ENCODE peak calls at places on chromosome 13, in six cellular contexts. U is RWPE1, G is heart left ventricle, T is uterus, N is left ventricle myocardium inferior, Z is tibial artery. L is an unnamed sample.

GRCh38 chr13:20610006-20610405 is 43.0 kb downstream of the IFT88 start:
- DNase-seq in U (no peak), G (no peak), T (no peak), N (no peak), Z (no peak), L (no peak)

GRCh38 chr13:34179481-34179880 is 361.5 kb downstream of the RFC3 start:
- DNase-seq in U (no peak), G (no peak), T (no peak), N (no peak), Z (no peak), L (no peak)

GRCh38 chr13:100652510-100652909 is 22.1 kb downstream of the TMTC4 start:
- DNase-seq in U (no peak), G (no peak), T (no peak), N (no peak), Z (no peak), L (no peak)

GRCh38 chr13:75636339-75637095 is 387 bp downstream of the LMO7 start:
- DNase-seq in U (peak), G (no peak), T (peak), N (peak), Z (peak), L (peak)

GRCh38 chr13:98503175-98504028 is 73.5 kb downstream of the STK24 start:
- DNase-seq in U (no peak), G (no peak), T (no peak), N (no peak), Z (peak), L (no peak)

GRCh38 chr13:46354143-46355087 is 32.6 kb downstream of the RUBCNL start:
- DNase-seq in U (peak), G (no peak), T (no peak), N (no peak), Z (no peak), L (no peak)

GRCh38 chr13:31556376-31556775 is 182.9 kb upstream of the RXFP2 start:
- DNase-seq in U (no peak), G (no peak), T (no peak), N (no peak), Z (no peak), L (no peak)

GRCh38 chr13:31767175-31767900 is 28.0 kb downstream of the RXFP2 start:
- DNase-seq in U (peak), G (no peak), T (no peak), N (no peak), Z (no peak), L (no peak)

GRCh38 chr13:40494513-40494912 is 171.9 kb downstream of the FOXO1 start:
- DNase-seq in U (no peak), G (no peak), T (no peak), N (no peak), Z (no peak), L (no peak)

GRCh38 chr13:63044617-63045016 is 1629.0 kb upstream of the PCDH20 start:
- DNase-seq in U (no peak), G (no peak), T (no peak), N (no peak), Z (no peak), L (no peak)

GRCh38 chr13:66780814-66781213 is 449.3 kb downstream of the PCDH9 start:
- DNase-seq in U (peak), G (no peak), T (no peak), N (no peak), Z (no peak), L (no peak)

GRCh38 chr13:24148414-24149305 is 11.9 kb upstream of the SPATA13 start:
- DNase-seq in U (peak), G (no peak), T (no peak), N (no peak), Z (no peak), L (no peak)

GRCh38 chr13:99215466-99215865 is 14.8 kb downstream of the UBAC2 start:
- DNase-seq in U (no peak), G (no peak), T (no peak), N (no peak), Z (no peak), L (no peak)

GRCh38 chr13:95382906-95383305 is 81.7 kb upstream of the ABCC4 start:
- DNase-seq in U (no peak), G (no peak), T (no peak), N (no peak), Z (no peak), L (no peak)

GRCh38 chr13:100646030-100646673 is 28.4 kb downstream of the TMTC4 start:
- DNase-seq in U (peak), G (no peak), T (no peak), N (no peak), Z (no peak), L (no peak)

GRCh38 chr13:73849292-73849691 is 284.9 kb downstream of the KLF12 start:
- DNase-seq in U (peak), G (no peak), T (no peak), N (no peak), Z (no peak), L (no peak)

GRCh38 chr13:93420887-93421286 is 194.3 kb downstream of the GPC6 start:
- DNase-seq in U (no peak), G (no peak), T (no peak), N (no peak), Z (no peak), L (no peak)

GRCh38 chr13:41565221-41565620 is 107.9 kb downstream of the RGCC start:
- DNase-seq in U (no peak), G (no peak), T (no peak), N (no peak), Z (no peak), L (no peak)

GRCh38 chr13:31631071-31631470 is 108.3 kb upstream of the RXFP2 start:
- DNase-seq in U (no peak), G (no peak), T (no peak), N (no peak), Z (no peak), L (no peak)

GRCh38 chr13:40148103-40148502 is 492.6 kb downstream of the COG6 start:
- DNase-seq in U (no peak), G (no peak), T (no peak), N (no peak), Z (no peak), L (no peak)

GRCh38 chr13:71770710-71771109 is 96.3 kb downstream of the DACH1 start:
- DNase-seq in U (no peak), G (no peak), T (no peak), N (no peak), Z (no peak), L (no peak)

GRCh38 chr13:40059540-40060232 is 404.2 kb downstream of the COG6 start:
- DNase-seq in U (no peak), G (no peak), T (no peak), N (no peak), Z (no peak), L (no peak)

GRCh38 chr13:76790519-76791289 is 95.5 kb downstream of the KCTD12 start:
- DNase-seq in U (no peak), G (no peak), T (no peak), N (no peak), Z (no peak), L (no peak)

GRCh38 chr13:95115525-95115924 is 185.7 kb downstream of the ABCC4 start:
- DNase-seq in U (peak), G (no peak), T (no peak), N (no peak), Z (no peak), L (no peak)

GRCh38 chr13:56988543-56988942 is 152.2 kb upstream of the PRR20A start:
- DNase-seq in U (peak), G (no peak), T (no peak), N (no peak), Z (no peak), L (no peak)

GRCh38 chr13:99384468-99384867 is 77.3 kb upstream of the GPR183 start:
- DNase-seq in U (no peak), G (no peak), T (no peak), N (no peak), Z (no peak), L (no peak)

GRCh38 chr13:91744284-91744683 is 345.9 kb downstream of the GPC5 start:
- DNase-seq in U (no peak), G (no peak), T (no peak), N (no peak), Z (no peak), L (no peak)

GRCh38 chr13:40982772-40983171 is 36.3 kb downstream of the ELF1 start:
- DNase-seq in U (no peak), G (peak), T (peak), N (no peak), Z (no peak), L (no peak)

GRCh38 chr13:51729853-51730553 is 74.0 kb downstream of the DHRS12 start:
- DNase-seq in U (peak), G (no peak), T (peak), N (no peak), Z (peak), L (peak)

GRCh38 chr13:26759156-26759906 is 1.3 kb downstream of the GPR12 start:
- DNase-seq in U (no peak), G (no peak), T (no peak), N (no peak), Z (no peak), L (no peak)

GRCh38 chr13:109180905-109181425 is 551.6 kb downstream of the MYO16 start:
- DNase-seq in U (no peak), G (no peak), T (no peak), N (no peak), Z (no peak), L (no peak)

GRCh38 chr13:59303433-59303832 is 860.3 kb downstream of the DIAPH3 start:
- DNase-seq in U (no peak), G (no peak), T (no peak), N (no peak), Z (no peak), L (no peak)

DNA sequence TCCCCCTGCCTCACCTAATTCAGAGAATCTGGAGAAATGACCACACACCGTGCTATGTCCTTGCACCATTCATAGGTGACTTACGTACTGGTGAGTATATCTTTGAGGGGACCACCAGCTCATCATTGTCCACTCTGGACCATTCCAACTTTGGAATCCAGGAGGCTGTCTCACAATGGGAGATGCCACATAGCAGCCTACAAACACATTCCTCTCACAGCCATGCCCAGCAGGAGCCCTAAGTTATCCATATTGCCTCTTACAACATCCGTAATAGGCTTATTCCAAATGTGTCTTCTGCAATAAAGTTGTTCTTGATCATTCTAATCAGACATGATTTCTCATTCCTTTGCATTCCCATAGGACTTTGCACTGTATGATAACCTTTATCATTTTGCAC is 436.7 kb downstream of the EFNB2 start:
- DNase-seq in U (no peak), G (no peak), T (no peak), N (no peak), Z (no peak), L (no peak)
- H3K27ac ChIP-seq in U (no peak), G (no peak), T (no peak), N (no peak), Z (no peak), L (no peak)

GRCh38 chr13:48318714-48319457 is 15.3 kb downstream of the RB1 start:
- DNase-seq in U (no peak), G (no peak), T (no peak), N (no peak), Z (peak), L (no peak)

GRCh38 chr13:48317511-48317981 is 14.0 kb downstream of the RB1 start:
- DNase-seq in U (no peak), G (no peak), T (no peak), N (peak), Z (no peak), L (no peak)

GRCh38 chr13:48315981-48316380 is 12.4 kb downstream of the RB1 start:
- DNase-seq in U (no peak), G (peak), T (no peak), N (peak), Z (no peak), L (no peak)

GRCh38 chr13:48318014-48318713 is 14.6 kb downstream of the RB1 start:
- DNase-seq in U (no peak), G (peak), T (no peak), N (peak), Z (no peak), L (no peak)

GRCh38 chr13:48316826-48317510 is 13.4 kb downstream of the RB1 start:
- DNase-seq in U (no peak), G (no peak), T (no peak), N (no peak), Z (no peak), L (no peak)
- H3K27ac ChIP-seq in U (no peak), G (peak), T (no peak), N (peak), Z (no peak), L (no peak)

GRCh38 chr13:113298001-113298945 is 1.2 kb downstream of the LAMP1 start:
- DNase-seq in U (no peak), G (no peak), T (no peak), N (no peak), Z (no peak), L (no peak)
- H3K27ac ChIP-seq in U (peak), G (no peak), T (peak), N (peak), Z (peak), L (peak)

GRCh38 chr13:35797244-35797643 is 320.8 kb upstream of the MAB21L1 start:
- DNase-seq in U (no peak), G (no peak), T (no peak), N (no peak), Z (no peak), L (no peak)
- H3K27ac ChIP-seq in U (no peak), G (no peak), T (no peak), N (no peak), Z (no peak), L (no peak)

DNA sequence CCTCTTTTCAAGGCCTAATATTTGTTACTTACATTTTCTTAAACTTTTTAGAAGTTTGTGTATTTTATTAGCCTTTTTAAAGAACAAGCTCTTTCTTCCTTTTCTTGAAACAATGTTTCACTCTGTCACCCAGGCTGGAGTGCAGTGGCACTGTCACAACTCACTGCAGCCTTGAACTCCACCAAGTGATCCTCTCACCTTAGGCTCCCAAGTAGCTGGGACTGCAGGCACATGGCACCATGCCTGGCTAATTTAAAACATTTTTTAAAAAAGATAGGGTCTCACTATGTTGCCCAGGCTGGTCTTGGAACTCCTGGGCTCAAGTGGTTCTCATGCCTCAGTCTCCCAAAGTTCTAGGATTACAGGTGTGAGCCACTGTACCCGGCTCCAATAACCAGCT is 192.2 kb upstream of the SPRY2 start:
- DNase-seq in U (no peak), G (no peak), T (no peak), N (no peak), Z (no peak), L (no peak)
- H3K27ac ChIP-seq in U (no peak), G (no peak), T (no peak), N (no peak), Z (no peak), L (no peak)

GRCh38 chr13:45119469-45119989 is 781 bp upstream of the GTF2F2 start:
- DNase-seq in U (no peak), G (no peak), T (no peak), N (no peak), Z (no peak), L (no peak)

GRCh38 chr13:45119990-45120864 is at the start of gene GTF2F2:
- DNase-seq in U (peak), G (peak), T (peak), N (peak), Z (peak), L (peak)

GRCh38 chr13:45121421-45121820 is 1.1 kb downstream of the GTF2F2 start:
- DNase-seq in U (peak), G (no peak), T (no peak), N (no peak), Z (no peak), L (no peak)

GRCh38 chr13:45122941-45123340 is 2.6 kb downstream of the GTF2F2 start:
- DNase-seq in U (no peak), G (no peak), T (no peak), N (no peak), Z (no peak), L (no peak)

DNA sequence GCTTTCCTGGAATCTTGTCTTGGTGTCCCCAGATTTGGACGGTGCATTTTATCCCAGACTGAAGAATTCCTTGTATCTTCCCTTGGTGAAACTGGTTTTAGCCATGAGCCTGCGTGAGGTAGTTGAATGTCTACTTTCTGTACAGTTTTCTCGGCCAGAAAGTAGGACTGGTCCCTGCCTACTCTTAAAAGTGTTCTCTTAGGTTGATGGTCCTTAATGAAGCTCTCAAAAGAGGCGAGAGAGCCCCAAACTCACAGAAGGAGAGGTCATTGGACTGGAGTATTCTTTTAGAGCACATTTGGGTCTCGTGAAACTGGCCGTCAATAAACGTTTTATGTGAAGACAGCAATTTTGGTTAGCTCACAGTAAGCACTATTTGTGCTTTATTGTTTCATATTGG is 657 bp downstream of the GTF2F2 start:
- DNase-seq in U (peak), G (no peak), T (no peak), N (no peak), Z (no peak), L (no peak)
- H3K27ac ChIP-seq in U (peak), G (no peak), T (no peak), N (peak), Z (peak), L (no peak)

GRCh38 chr13:113845723-113846638 is 17.9 kb downstream of the GAS6 start:
- DNase-seq in U (no peak), G (no peak), T (peak), N (no peak), Z (peak), L (no peak)
- H3K27ac ChIP-seq in U (peak), G (no peak), T (no peak), N (no peak), Z (no peak), L (no peak)

DNA sequence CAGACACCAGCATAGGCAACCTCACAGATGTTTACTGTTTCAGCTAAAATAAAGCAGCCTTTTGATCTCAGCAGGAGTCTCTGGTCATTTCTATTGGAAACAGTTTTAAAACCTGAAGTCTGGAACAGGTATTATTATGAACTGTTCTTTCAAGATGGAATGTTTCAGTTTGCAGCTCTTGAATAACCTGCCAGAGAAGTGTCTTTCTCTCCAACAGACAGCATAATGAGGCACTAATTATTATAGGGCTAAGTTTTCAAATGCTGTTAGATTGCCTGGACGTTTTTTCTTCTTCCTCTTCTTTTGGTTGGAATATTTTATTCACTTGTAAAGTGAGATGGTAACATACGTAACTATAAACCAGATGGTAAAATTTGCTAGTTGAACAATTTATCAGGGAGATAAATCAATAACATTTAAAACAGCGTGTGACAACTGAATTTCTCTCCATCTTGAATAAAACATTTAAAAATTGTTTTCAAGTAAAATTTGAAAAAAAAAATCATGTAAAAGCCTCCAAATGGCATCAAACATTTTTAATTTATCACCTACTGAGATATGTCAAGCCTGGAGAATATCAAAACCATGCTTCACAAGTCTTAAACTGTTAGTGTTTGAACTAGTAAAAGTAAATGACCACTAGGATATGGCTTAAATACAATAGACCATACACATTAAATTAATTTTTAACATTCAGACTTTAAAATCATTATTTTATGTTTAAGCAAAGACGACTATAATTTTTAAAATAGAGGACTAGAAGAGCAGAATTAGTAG is 282.1 kb downstream of the DCLK1 start:
- DNase-seq in U (no peak), G (no peak), T (no peak), N (no peak), Z (no peak), L (no peak)
- H3K27ac ChIP-seq in U (no peak), G (no peak), T (peak), N (peak), Z (no peak), L (no peak)

GRCh38 chr13:87674143-87674772 is 3.1 kb downstream of the SLITRK5 start:
- DNase-seq in U (no peak), G (no peak), T (no peak), N (no peak), Z (no peak), L (no peak)

GRCh38 chr13:87669379-87669978 is 1.7 kb upstream of the SLITRK5 start:
- DNase-seq in U (no peak), G (no peak), T (no peak), N (no peak), Z (no peak), L (no peak)

GRCh38 chr13:87675851-87676250 is 4.7 kb downstream of the SLITRK5 start:
- DNase-seq in U (no peak), G (no peak), T (no peak), N (no peak), Z (no peak), L (no peak)

GRCh38 chr13:87671031-87671823 is at the start of gene SLITRK5:
- DNase-seq in U (peak), G (peak), T (no peak), N (peak), Z (peak), L (peak)

DNA sequence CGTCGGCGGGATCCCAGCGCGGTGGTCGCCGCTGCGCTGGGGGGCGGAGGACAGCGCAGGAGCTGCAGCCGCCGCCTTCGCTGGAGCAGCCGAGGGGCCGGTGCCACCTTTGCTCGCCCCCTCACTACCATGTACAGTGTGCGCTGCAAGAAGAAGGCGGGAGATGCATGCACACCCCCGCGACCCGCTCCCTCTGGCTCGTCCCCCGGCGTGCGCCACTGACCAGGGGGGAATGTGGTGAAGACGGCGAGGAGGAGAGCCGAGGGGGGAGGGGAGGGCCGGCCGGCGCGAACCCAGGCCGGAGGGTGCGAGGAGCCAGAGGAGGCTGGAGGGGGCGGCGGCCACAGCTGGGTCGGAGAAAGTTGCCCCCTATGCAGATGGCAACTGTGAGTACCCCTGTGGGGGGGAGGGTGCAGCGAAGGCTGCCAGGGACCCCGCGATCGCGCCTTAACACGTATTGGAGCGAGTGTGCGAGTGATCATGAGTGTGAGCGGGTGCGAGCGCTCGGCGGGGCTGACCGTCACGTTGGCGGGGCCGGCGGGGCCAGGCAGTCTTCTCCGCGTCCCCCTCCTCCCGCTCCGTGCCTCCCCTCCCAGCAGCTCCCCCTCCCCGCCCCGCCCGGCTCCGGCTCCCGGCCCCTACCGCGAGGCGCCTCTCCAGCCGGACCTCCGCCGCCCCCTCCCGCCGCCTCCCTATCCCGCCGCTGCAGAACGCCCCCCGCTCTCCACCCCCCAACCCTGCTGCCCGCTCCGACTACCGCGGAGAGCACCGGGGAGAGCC is 843 bp downstream of the SLITRK5 start:
- DNase-seq in U (no peak), G (no peak), T (no peak), N (no peak), Z (peak), L (peak)
- H3K27ac ChIP-seq in U (peak), G (no peak), T (no peak), N (no peak), Z (no peak), L (no peak)

L was measured in aorta.